ENCODE peak calls at places on chromosomes 12 and 14, in six cellular contexts. T, P, Y, O, X and V are unnamed samples.

GRCh38 chr14:73741386-73741875 is 27.2 kb upstream of the PNMA1 start:
- DNase-seq in T (peak; percentile 58), P (peak; percentile 54), Y (no peak), O (peak; percentile 66), X (peak; percentile 80), V (peak; percentile 94)

GRCh38 chr12:106873983-106874382 is 81.7 kb upstream of the TMEM263 start:
- DNase-seq in T (no peak), P (no peak), Y (no peak), O (no peak), X (no peak), V (no peak)

GRCh38 chr12:48445538-48445937 is 26.8 kb upstream of the ANP32D start:
- DNase-seq in T (no peak), P (no peak), Y (no peak), O (no peak), X (no peak), V (no peak)

GRCh38 chr14:70780396-70781075 is 28.8 kb downstream of the MAP3K9 start:
- DNase-seq in T (no peak), P (peak; percentile 83), Y (no peak), O (no peak), X (no peak), V (no peak)

GRCh38 chr12:89665556-89665955 is 43.1 kb downstream of the ATP2B1 start:
- DNase-seq in T (no peak), P (no peak), Y (no peak), O (no peak), X (peak; percentile 15), V (no peak)

GRCh38 chr14:95701846-95702221 is 12.1 kb downstream of the TCL1A start:
- DNase-seq in T (no peak), P (no peak), Y (no peak), O (no peak), X (no peak), V (no peak)

GRCh38 chr14:30888480-30889243 is 14.3 kb downstream of the COCH start:
- DNase-seq in T (no peak), P (no peak), Y (no peak), O (no peak), X (no peak), V (no peak)

GRCh38 chr12:50246873-50247612 is 36.3 kb downstream of the LIMA1 start:
- DNase-seq in T (no peak), P (no peak), Y (no peak), O (peak; percentile 99), X (peak; percentile 98), V (peak; percentile 85)

GRCh38 chr14:94998702-94999101 is 158.6 kb downstream of the DICER1 start:
- DNase-seq in T (no peak), P (no peak), Y (no peak), O (no peak), X (no peak), V (no peak)

GRCh38 chr14:37974421-37974820 is 233.3 kb upstream of the SSTR1 start:
- DNase-seq in T (no peak), P (no peak), Y (no peak), O (no peak), X (no peak), V (no peak)

GRCh38 chr12:95674631-95675030 is 115.9 kb downstream of the NTN4 start:
- DNase-seq in T (peak; percentile 75), P (no peak), Y (no peak), O (no peak), X (peak; percentile 11), V (peak; percentile 15)

GRCh38 chr12:117091758-117092510 is 7.3 kb downstream of the TESC start:
- DNase-seq in T (no peak), P (no peak), Y (no peak), O (no peak), X (no peak), V (peak; percentile 54)

GRCh38 chr14:37650356-37651037 is 55.1 kb downstream of the TTC6 start:
- DNase-seq in T (no peak), P (no peak), Y (no peak), O (peak; percentile 19), X (no peak), V (no peak)

GRCh38 chr14:105474478-105475268 is at the start of gene CRIP2:
- DNase-seq in T (peak; percentile 91), P (no peak), Y (no peak), O (peak; percentile 10), X (no peak), V (peak; percentile 100)

GRCh38 chr12:124906606-124907261 is 7.7 kb downstream of the UBC start:
- DNase-seq in T (peak; percentile 80), P (peak; percentile 96), Y (peak; percentile 88), O (peak; percentile 90), X (peak; percentile 94), V (peak; percentile 90)

GRCh38 chr12:122893208-122894151 is 2.4 kb downstream of the VPS37B start:
- DNase-seq in T (no peak), P (no peak), Y (peak; percentile 59), O (no peak), X (no peak), V (no peak)

GRCh38 chr12:94203796-94204195 is 55.4 kb downstream of the PLXNC1 start:
- DNase-seq in T (no peak), P (no peak), Y (no peak), O (no peak), X (no peak), V (no peak)

GRCh38 chr14:86973177-86973576 is 1019.8 kb downstream of the GALC start:
- DNase-seq in T (no peak), P (peak; percentile 1), Y (no peak), O (no peak), X (no peak), V (no peak)

DNA sequence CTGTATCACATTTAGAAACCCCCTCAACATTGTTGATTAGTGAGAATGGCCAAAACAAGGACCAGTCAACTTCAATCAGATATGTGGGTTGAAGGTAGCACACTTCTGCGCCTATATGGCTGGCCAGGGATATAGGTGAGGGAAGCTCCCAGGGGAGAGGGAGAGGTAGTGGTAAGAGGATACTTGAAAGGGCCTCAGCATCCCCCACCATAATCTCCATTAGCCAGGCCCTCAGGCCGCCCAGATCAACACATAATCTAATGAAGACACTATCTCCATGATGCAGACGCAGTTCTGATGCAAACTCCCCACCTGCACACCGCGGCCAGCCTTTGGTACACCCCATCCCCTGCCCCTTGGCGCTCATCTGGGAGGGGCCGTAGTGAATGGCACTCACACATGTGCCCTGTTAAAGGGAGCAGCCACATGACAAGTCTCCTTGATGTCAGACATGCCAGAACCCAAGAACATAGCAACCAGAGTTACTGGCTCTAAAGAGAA is 158.0 kb downstream of the TMEM132C start:
- DNase-seq in T (peak; percentile 22), P (no peak), Y (no peak), O (no peak), X (no peak), V (no peak)
- H3K4me2 ChIP-seq in T (no peak overlapping the region), P (no peak overlapping the region), Y (no peak overlapping the region), O (no peak overlapping the region), X (no peak overlapping the region), V (no peak overlapping the region)

GRCh38 chr12:55926738-55927587 is 731 bp downstream of the PYM1 start:
- DNase-seq in T (peak; percentile 96), P (peak; percentile 95), Y (peak; percentile 91), O (peak; percentile 91), X (peak; percentile 94), V (peak; percentile 98)

GRCh38 chr12:55927588-55928502 is at the start of gene PYM1:
- DNase-seq in T (peak; percentile 73), P (peak; percentile 91), Y (peak; percentile 93), O (peak; percentile 50), X (peak; percentile 75), V (peak; percentile 95)

GRCh38 chr12:55922126-55922525 is 5.6 kb downstream of the PYM1 start:
- DNase-seq in T (no peak), P (no peak), Y (no peak), O (no peak), X (no peak), V (no peak)

GRCh38 chr12:55925870-55926737 is 1.6 kb downstream of the PYM1 start:
- DNase-seq in T (no peak), P (peak; percentile 48), Y (no peak), O (no peak), X (no peak), V (peak; percentile 64)

DNA sequence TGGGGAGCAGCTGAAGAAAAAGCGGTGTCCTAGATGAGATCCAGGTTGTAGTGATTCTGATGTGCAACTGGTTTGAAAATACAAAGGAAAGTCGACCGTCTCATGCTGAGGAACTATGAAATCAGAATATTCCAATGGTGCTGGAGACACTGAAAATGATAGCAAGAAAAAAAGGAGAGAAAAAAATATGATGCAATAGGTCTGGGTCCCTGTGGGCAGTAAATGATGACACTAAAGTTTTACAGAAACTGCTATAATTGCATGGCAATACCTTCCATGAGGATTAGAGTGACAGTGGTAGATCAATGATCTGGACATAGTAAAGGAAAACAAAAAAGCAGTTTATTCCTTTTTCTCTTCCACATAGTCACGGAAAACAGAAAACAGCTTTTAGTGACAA is 2.3 kb downstream of the PYM1 start:
- DNase-seq in T (no peak), P (no peak), Y (no peak), O (no peak), X (no peak), V (no peak)
- H3K4me2 ChIP-seq in T (peak overlapping the region; percentile 97), P (peak overlapping the region; percentile 93), Y (peak overlapping the region; percentile 94), O (no peak overlapping the region), X (no peak overlapping the region), V (peak overlapping the region; percentile 92)

GRCh38 chr12:3305464-3305863 is 185.5 kb upstream of the PRMT8 start:
- DNase-seq in T (no peak), P (no peak), Y (no peak), O (no peak), X (no peak), V (no peak)
- H3K4me2 ChIP-seq in T (no peak overlapping the region), P (no peak overlapping the region), Y (no peak overlapping the region), O (no peak overlapping the region), X (no peak overlapping the region), V (no peak overlapping the region)

GRCh38 chr12:54300267-54300731 is 516 bp downstream of the NFE2 start:
- DNase-seq in T (no peak), P (no peak), Y (no peak), O (no peak), X (no peak), V (peak; percentile 78)
- H3K4me2 ChIP-seq in T (peak overlapping the region; percentile 41), P (peak overlapping the region; percentile 33), Y (peak overlapping the region; percentile 50), O (peak overlapping the region; percentile 76), X (no peak overlapping the region), V (peak overlapping the region; percentile 81)

DNA sequence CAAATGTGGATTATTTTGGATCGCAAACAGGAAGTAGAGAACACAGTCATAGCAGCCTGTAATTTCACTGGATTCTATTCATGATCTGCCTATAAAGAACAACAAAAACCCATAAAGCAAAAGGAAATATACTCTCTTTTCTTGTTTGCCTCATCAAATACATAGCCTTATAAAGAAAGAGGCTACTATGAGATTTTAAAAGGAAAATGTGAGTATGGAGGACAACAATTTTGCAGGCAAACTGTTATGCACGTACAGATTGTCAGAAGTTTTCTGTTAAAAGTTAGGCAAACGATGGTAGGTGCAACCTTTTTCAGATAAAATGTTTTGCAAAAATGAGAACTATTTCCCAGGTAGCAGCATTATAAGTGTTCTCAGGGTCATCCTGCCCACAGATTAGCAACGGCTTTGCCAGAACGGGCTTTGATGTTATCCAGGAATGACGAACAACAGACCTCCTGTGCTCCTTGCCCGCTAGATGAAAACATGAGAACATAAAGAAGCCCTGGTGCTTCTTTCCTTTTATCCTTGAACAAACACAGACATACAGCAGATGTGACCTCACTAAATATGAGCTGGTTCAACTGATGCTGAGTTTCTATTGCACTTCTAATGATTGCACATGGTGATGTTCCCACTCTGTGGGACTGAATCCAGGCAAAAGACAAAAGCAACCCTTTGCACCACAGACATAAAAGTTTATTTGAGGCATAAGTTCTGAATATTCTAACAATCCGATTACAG is 88.1 kb downstream of the ITPR2 start:
- DNase-seq in T (peak; percentile 57), P (no peak), Y (no peak), O (no peak), X (no peak), V (no peak)
- H3K4me2 ChIP-seq in T (peak overlapping the region; percentile 61), P (no peak overlapping the region), Y (no peak overlapping the region), O (no peak overlapping the region), X (no peak overlapping the region), V (no peak overlapping the region)